ENCODE peak calls at places on chromosomes 12 and 14, in four cellular contexts. N, D, L and R are unnamed samples.

GRCh38 chr12:24244801-24245200 is 295.3 kb upstream of the SOX5 start:
- DNase-seq in N (no peak), D (no peak), L (no peak), R (no peak)

GRCh38 chr12:26250801-26251200 is 55.4 kb downstream of the SSPN start:
- DNase-seq in N (no peak), D (no peak), L (no peak), R (no peak)

GRCh38 chr12:108649668-108650067 is 16.0 kb upstream of the SELPLG start:
- DNase-seq in N (no peak), D (no peak), L (no peak), R (no peak)

GRCh38 chr14:75249958-75250336 is 28.7 kb upstream of the FOS start:
- DNase-seq in N (no peak), D (no peak), L (no peak), R (no peak)

GRCh38 chr14:68637106-68638021 is 155.5 kb downstream of the ZFP36L1 start:
- DNase-seq in N (no peak), D (no peak), L (no peak), R (no peak)

GRCh38 chr12:124361074-124361965 is 66.4 kb downstream of the RFLNA start:
- DNase-seq in N (no peak), D (no peak), L (no peak), R (no peak)

GRCh38 chr12:67558775-67559174 is 89.8 kb upstream of the DYRK2 start:
- DNase-seq in N (no peak), D (no peak), L (no peak), R (no peak)

GRCh38 chr14:75297417-75298040 is 18.9 kb downstream of the FOS start:
- DNase-seq in N (no peak), D (no peak), L (no peak), R (no peak)

GRCh38 chr14:88384653-88385205 is 728 bp upstream of the SPATA7 start:
- DNase-seq in N (no peak), D (no peak), L (peak), R (no peak)

GRCh38 chr14:87161502-87161901 is 831.5 kb downstream of the GALC start:
- DNase-seq in N (no peak), D (no peak), L (no peak), R (no peak)

DNA sequence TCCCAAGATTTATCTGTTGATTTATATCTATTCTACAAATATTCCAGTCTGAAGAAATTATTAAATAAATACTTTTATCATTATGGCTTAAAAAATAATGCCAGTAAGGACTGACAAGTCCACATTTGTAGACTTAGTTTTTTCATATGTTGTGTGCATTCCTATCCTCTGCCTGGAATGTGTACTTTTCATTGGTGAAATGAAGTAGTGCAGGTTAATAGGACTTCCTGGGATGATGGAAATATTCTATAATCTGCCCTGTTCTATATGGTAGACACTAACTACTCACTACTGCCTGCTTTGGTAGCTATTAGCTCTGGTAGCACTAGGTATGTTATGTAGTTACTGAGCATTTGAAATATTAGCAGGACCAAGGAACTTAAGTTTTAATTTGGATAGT is 86.7 kb downstream of the PCNX1 start:
- DNase-seq in N (no peak), D (no peak), L (no peak), R (no peak)
- TF ChIP-seq ESRRA in N (no peak), D (no peak), L (no peak), R (no peak)

GRCh38 chr12:113297621-113298471 is 37.1 kb downstream of the SLC8B1 start:
- DNase-seq in N (no peak), D (no peak), L (no peak), R (no peak)
- TF ChIP-seq ESRRA in N (no peak), D (no peak), L (no peak), R (no peak)

GRCh38 chr12:57983150-57983857 is 41.9 kb downstream of the ATP23 start:
- DNase-seq in N (peak), D (no peak), L (no peak), R (no peak)
- TF ChIP-seq ESRRA in N (no peak), D (no peak), L (no peak), R (no peak)

GRCh38 chr12:88200029-88200428 is 57.9 kb downstream of the TMTC3 start:
- DNase-seq in N (no peak), D (no peak), L (no peak), R (no peak)

GRCh38 chr12:88206636-88207035 is 64.5 kb downstream of the TMTC3 start:
- DNase-seq in N (no peak), D (no peak), L (no peak), R (no peak)

GRCh38 chr12:88207921-88208640 is 66.0 kb downstream of the TMTC3 start:
- DNase-seq in N (no peak), D (no peak), L (no peak), R (no peak)

GRCh38 chr12:88202500-88202899 is 60.4 kb downstream of the TMTC3 start:
- DNase-seq in N (no peak), D (no peak), L (no peak), R (no peak)
- TF ChIP-seq ESRRA in N (no peak), D (no peak), L (no peak), R (no peak)

DNA sequence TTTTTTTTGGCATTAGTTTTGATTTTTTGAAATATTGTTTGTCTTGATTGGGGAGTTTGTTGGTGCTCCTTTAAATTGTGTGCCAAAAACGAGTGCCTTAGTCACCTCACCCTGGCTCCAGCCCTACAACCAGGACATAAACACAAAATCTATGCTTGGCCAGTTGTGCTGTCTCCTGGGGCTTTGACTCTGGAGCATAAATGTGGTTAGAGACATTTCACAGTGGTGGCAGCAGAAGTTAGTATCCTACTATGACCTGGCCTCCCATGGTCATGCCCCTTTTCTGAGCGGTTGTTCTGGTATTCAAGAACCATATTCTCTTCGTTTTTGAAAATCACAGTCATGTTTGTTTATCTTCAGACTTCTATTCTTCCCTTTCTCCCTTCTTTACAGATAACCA is 70.7 kb upstream of the PSMA6 start:
- DNase-seq in N (no peak), D (no peak), L (no peak), R (no peak)
- TF ChIP-seq ESRRA in N (no peak), D (no peak), L (no peak), R (no peak)

GRCh38 chr12:49188916-49189367 is at the start of gene TUBA1A:
- DNase-seq in N (peak), D (peak), L (peak), R (peak)
- TF ChIP-seq ESRRA in N (no peak), D (no peak), L (no peak), R (no peak)